ENCODE peak calls at places on chromosomes 2 and 18, in five cellular contexts. Z, T, J, F and Y are unnamed samples. For H3K4me1, the result is how much of the 10 kb centered on the place peaks cover.

GRCh38 chr18:63882333-63883141 is 5.0 kb upstream of the SERPINB2 start:
- DNase-seq in Z (no peak), T (peak), J (peak), F (no peak), Y (no peak)

GRCh38 chr2:128347701-128348504 is 29.2 kb upstream of the HS6ST1 start:
- DNase-seq in Z (no peak), T (no peak), J (peak), F (peak), Y (no peak)

GRCh38 chr2:138036522-138036921 is 72.2 kb downstream of the HNMT start:
- DNase-seq in Z (no peak), T (no peak), J (no peak), F (no peak), Y (no peak)

GRCh38 chr18:57806891-57807280 is 3.8 kb upstream of the ATP8B1 start:
- DNase-seq in Z (no peak), T (peak), J (no peak), F (no peak), Y (no peak)

GRCh38 chr2:200376422-200377142 is 70.1 kb downstream of the SPATS2L start:
- DNase-seq in Z (no peak), T (no peak), J (peak), F (no peak), Y (peak)

GRCh38 chr2:233209117-233209977 is 42.1 kb upstream of the ATG16L1 start:
- DNase-seq in Z (no peak), T (peak), J (no peak), F (no peak), Y (no peak)

GRCh38 chr2:95346738-95347671 is 49.9 kb downstream of the KCNIP3 start:
- DNase-seq in Z (no peak), T (no peak), J (no peak), F (peak), Y (no peak)

GRCh38 chr2:4973973-4974372 is 718.2 kb upstream of the SOX11 start:
- DNase-seq in Z (no peak), T (no peak), J (no peak), F (no peak), Y (no peak)

GRCh38 chr2:72512376-72512775 is 313.5 kb downstream of the EXOC6B start:
- DNase-seq in Z (no peak), T (no peak), J (no peak), F (no peak), Y (no peak)

GRCh38 chr2:33342171-33342570 is 134.3 kb upstream of the RASGRP3 start:
- DNase-seq in Z (no peak), T (no peak), J (no peak), F (no peak), Y (peak)

GRCh38 chr2:218259099-218259921 is 1.5 kb upstream of the GPBAR1 start:
- DNase-seq in Z (no peak), T (no peak), J (peak), F (peak), Y (no peak)

GRCh38 chr2:239400000-239400831 is 604 bp downstream of the HDAC4 start:
- DNase-seq in Z (peak), T (no peak), J (no peak), F (peak), Y (no peak)

GRCh38 chr2:171939058-171939753 is 16.9 kb downstream of the HAT1 start:
- DNase-seq in Z (no peak), T (no peak), J (no peak), F (no peak), Y (no peak)

GRCh38 chr2:111068435-111069058 is 52.2 kb upstream of the BCL2L11 start:
- DNase-seq in Z (no peak), T (no peak), J (peak), F (no peak), Y (no peak)

GRCh38 chr2:112627060-112628040 is 18.4 kb upstream of the SLC20A1 start:
- DNase-seq in Z (no peak), T (peak), J (peak), F (peak), Y (peak)

GRCh38 chr2:222609391-222609790 is 46.5 kb downstream of the FARSB start:
- DNase-seq in Z (no peak), T (no peak), J (no peak), F (no peak), Y (no peak)

GRCh38 chr18:63348508-63349136 is 18.4 kb downstream of the KDSR start:
- DNase-seq in Z (peak), T (no peak), J (no peak), F (no peak), Y (no peak)

GRCh38 chr18:9653390-9653789 is 39.0 kb upstream of the PPP4R1 start:
- DNase-seq in Z (no peak), T (no peak), J (peak), F (peak), Y (no peak)

GRCh38 chr2:75337040-75337439 is 137.7 kb upstream of the TACR1 start:
- DNase-seq in Z (no peak), T (no peak), J (no peak), F (no peak), Y (no peak)

GRCh38 chr2:207967121-207967520 is 58.2 kb downstream of the PLEKHM3 start:
- DNase-seq in Z (no peak), T (no peak), J (no peak), F (no peak), Y (no peak)

GRCh38 chr2:120915670-120916069 is 180.0 kb downstream of the GLI2 start:
- DNase-seq in Z (no peak), T (no peak), J (no peak), F (no peak), Y (no peak)

GRCh38 chr2:132909427-132909826 is 239.4 kb upstream of the LYPD1 start:
- DNase-seq in Z (no peak), T (no peak), J (no peak), F (no peak), Y (no peak)

GRCh38 chr2:96407041-96407918 is 71.7 kb downstream of the NCAPH start:
- DNase-seq in Z (peak), T (peak), J (peak), F (peak), Y (no peak)

GRCh38 chr2:120791243-120791960 is 55.7 kb downstream of the GLI2 start:
- DNase-seq in Z (no peak), T (no peak), J (no peak), F (no peak), Y (no peak)

GRCh38 chr2:133787207-133787606 is 218.9 kb upstream of the NCKAP5 start:
- DNase-seq in Z (no peak), T (no peak), J (no peak), F (no peak), Y (no peak)

GRCh38 chr2:239529313-239530015 is 128.6 kb upstream of the HDAC4 start:
- DNase-seq in Z (no peak), T (no peak), J (no peak), F (no peak), Y (no peak)

GRCh38 chr2:215428060-215428910 is 7.6 kb downstream of the FN1 start:
- DNase-seq in Z (no peak), T (no peak), J (no peak), F (no peak), Y (no peak)

GRCh38 chr2:183070942-183071844 is 7.4 kb upstream of the DUSP19 start:
- DNase-seq in Z (no peak), T (peak), J (peak), F (no peak), Y (no peak)

GRCh38 chr18:50934545-50935211 is 33.2 kb upstream of the ELAC1 start:
- DNase-seq in Z (no peak), T (no peak), J (no peak), F (no peak), Y (no peak)

GRCh38 chr2:46023165-46023854 is 273.9 kb upstream of the EPAS1 start:
- DNase-seq in Z (no peak), T (no peak), J (no peak), F (no peak), Y (no peak)

GRCh38 chr18:63936932-63937393 is 12.1 kb upstream of the HMSD start:
- DNase-seq in Z (no peak), T (no peak), J (no peak), F (no peak), Y (no peak)

GRCh38 chr2:20590704-20591515 is 60.0 kb downstream of the HS1BP3 start:
- DNase-seq in Z (no peak), T (no peak), J (peak), F (peak), Y (no peak)

GRCh38 chr2:20586379-20586715 is 64.6 kb downstream of the HS1BP3 start:
- DNase-seq in Z (no peak), T (no peak), J (peak), F (peak), Y (no peak)

GRCh38 chr2:20589975-20590703 is 60.8 kb downstream of the HS1BP3 start:
- DNase-seq in Z (no peak), T (no peak), J (peak), F (peak), Y (no peak)

GRCh38 chr2:20592106-20593071 is 58.5 kb downstream of the HS1BP3 start:
- DNase-seq in Z (no peak), T (no peak), J (peak), F (peak), Y (no peak)

DNA sequence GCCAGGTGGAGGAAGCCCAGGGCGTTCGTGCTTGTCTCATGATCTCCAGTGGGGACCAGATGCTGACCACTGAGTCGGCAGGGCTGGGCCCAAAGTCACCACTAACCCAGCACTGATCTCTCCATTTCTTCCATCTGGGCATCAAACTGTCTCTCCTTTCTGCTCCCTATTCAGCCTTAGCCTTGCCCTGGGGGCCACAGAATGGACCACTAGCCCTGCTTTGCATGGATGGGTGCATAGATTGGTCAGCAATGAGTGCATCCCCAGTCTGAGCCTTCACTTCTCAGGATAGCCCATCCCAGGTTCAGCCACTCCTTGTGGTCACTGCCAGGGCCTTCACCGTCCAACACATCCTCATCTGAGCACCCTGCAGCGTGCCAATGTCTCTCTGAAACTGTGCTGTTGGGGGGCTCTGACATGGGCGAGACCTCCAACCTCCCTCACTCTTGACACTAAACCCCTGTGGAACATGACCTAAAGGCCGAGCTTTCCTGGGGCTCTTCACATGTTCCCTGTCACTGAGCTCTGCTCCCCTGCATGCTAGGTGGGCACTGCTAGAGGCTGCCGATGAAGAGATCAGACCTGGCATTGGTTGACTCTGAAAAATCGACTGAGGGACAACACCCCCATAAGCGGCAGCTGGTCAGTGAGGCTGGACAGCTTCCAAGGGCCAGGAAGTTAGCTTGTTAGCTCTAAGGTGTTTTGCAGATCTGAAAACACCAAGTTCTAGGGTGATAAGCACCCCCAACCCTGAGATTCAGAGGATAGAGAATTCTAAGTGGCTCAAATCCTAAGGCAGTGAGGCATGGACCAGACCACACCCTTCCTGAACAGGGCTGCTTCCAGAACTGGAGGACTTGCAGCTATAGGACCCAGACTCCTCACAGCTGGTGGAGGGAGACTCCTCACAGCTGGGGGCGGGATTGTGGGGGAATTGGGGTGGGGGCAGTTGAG is 61.7 kb downstream of the HS1BP3 start:
- DNase-seq in Z (no peak), T (no peak), J (peak), F (peak), Y (no peak)
- H3K4me1 ChIP-seq in Z (under half), T (under half), J (under half), F (under half), Y (under half)

GRCh38 chr2:26238301-26238958 is 6.0 kb downstream of the HADHA start:
- DNase-seq in Z (no peak), T (no peak), J (peak), F (no peak), Y (no peak)
- H3K4me1 ChIP-seq in Z (under half), T (under half), J (half or more), F (under half), Y (under half)

DNA sequence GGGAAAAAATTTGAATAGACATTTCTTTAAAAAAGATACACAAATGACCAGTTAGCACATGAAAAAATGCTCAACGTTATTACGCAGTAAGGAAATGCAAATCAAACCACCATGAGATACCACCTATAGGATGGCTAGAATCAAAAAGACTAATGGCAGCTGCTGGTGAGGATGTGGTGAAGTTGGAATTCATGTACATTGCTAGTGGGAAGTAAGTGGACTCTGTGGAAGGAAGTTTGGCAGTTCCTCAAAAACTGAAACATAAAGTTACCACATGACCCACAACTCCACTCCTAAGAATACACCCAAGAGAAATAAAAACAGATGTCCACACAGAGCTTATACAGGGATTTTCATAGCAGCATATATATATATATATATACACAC is 51.2 kb downstream of the MBP start:
- DNase-seq in Z (no peak), T (no peak), J (no peak), F (no peak), Y (no peak)
- H3K4me1 ChIP-seq in Z (under half), T (under half), J (under half), F (under half), Y (under half)

GRCh38 chr2:226423498-226423960 is 376.1 kb downstream of the IRS1 start:
- DNase-seq in Z (no peak), T (no peak), J (peak), F (peak), Y (no peak)

GRCh38 chr2:226420646-226421045 is 379.0 kb downstream of the IRS1 start:
- DNase-seq in Z (no peak), T (no peak), J (no peak), F (no peak), Y (no peak)

GRCh38 chr2:226427538-226428307 is 371.9 kb downstream of the IRS1 start:
- DNase-seq in Z (no peak), T (peak), J (no peak), F (no peak), Y (no peak)

GRCh38 chr2:226426292-226426736 is 373.3 kb downstream of the IRS1 start:
- DNase-seq in Z (no peak), T (peak), J (no peak), F (no peak), Y (peak)

DNA sequence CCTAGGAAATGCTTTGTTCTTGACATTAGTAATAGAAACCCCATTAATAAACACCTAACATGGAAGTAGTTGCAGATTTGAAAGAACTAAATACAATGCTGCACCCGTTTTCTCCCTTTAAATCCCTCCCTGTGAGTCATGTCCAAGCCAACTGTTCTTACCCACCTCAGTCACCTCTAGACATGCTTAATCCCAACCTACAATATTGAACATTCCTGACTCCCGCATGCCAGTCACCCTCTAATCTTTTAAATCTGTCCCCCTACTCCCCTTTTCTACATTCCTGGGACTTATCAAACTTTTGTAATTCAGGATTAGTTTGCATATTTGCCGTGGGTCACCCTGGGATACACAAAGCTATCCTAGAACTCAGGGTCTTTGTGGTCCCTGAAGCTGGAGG is 374.6 kb downstream of the IRS1 start:
- DNase-seq in Z (no peak), T (no peak), J (no peak), F (no peak), Y (no peak)
- H3K4me1 ChIP-seq in Z (under half), T (under half), J (under half), F (under half), Y (under half)

GRCh38 chr2:184906160-184906559 is 307.8 kb downstream of the ZNF804A start:
- DNase-seq in Z (no peak), T (no peak), J (no peak), F (no peak), Y (no peak)
- H3K4me1 ChIP-seq in Z (under half), T (under half), J (under half), F (under half), Y (under half)

DNA sequence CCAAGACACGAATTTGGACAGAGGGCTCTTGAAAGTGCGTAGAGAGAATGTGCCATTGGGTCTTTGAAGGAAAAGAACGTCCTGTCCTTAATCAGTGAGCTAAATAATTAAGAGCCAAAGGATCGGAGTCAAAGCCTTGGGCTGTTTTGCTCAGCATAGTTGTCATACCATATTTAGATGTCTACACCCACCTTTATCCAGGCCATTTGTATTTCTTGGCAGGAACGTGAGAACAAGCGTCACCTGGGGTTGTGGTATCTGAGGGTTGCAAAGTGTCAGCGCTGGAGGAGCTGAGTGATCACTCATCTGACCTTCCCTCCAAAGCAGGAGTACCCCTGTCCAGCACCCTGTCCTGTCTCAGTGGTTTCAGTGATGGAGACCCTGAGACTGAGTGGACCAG is 4.5 kb downstream of the LPIN1 start:
- DNase-seq in Z (peak), T (no peak), J (no peak), F (no peak), Y (no peak)
- H3K4me1 ChIP-seq in Z (half or more), T (under half), J (under half), F (under half), Y (half or more)

DNA sequence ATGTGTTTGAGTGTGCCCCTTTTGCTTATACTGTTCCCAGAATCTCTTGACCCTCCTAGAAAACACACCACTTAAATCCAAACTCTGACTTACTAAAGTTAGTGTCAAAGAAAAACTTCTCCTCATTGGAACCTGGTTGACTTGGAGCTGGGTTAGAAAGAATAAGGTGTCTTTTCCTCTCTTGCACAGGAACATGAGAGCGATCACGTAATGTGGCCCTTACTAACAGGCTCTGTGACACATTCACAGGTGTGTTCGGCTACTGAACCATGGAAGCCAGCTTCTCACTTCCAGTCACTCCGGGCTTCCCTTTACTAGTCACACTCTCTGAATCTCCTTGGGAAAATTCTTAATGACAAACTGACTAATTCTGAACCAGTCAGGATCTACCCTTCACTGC is 5.4 kb upstream of the POU3F3 start:
- DNase-seq in Z (no peak), T (no peak), J (no peak), F (no peak), Y (no peak)
- H3K4me1 ChIP-seq in Z (under half), T (under half), J (under half), F (under half), Y (under half)